ENCODE peak calls at places on chromosome 21, in eight cellular contexts. O, Y, I, S, H, E, T and B are unnamed samples.
A peak's percentile ranks its signal among the peaks of the same experiment; 100 is the strongest.

GRCh38 chr21:45430521-45431501 is 25.8 kb downstream of the COL18A1 start:
- DNase-seq in O (no peak), Y (no peak), I (no peak), S (peak; percentile 50), H (no peak), E (no peak), T (no peak), B (no peak)

GRCh38 chr21:45523411-45524101 is 18.7 kb downstream of the SLC19A1 start:
- DNase-seq in O (no peak), Y (peak; percentile 56), I (peak; percentile 15), S (no peak), H (no peak), E (peak; percentile 64), T (no peak), B (no peak)

GRCh38 chr21:46216132-46216747 is 12.3 kb downstream of the LSS start:
- DNase-seq in O (no peak), Y (no peak), I (no peak), S (no peak), H (no peak), E (no peak), T (no peak), B (no peak)

GRCh38 chr21:21818898-21819297 is 820.7 kb downstream of the NCAM2 start:
- DNase-seq in O (no peak), Y (no peak), I (no peak), S (no peak), H (no peak), E (no peak), T (no peak), B (no peak)

GRCh38 chr21:36509966-36510742 is 30.2 kb upstream of the CLDN14 start:
- DNase-seq in O (no peak), Y (no peak), I (no peak), S (no peak), H (no peak), E (no peak), T (no peak), B (no peak)

GRCh38 chr21:25578070-25578961 is 29.0 kb downstream of the MRPL39 start:
- DNase-seq in O (peak; percentile 74), Y (no peak), I (no peak), S (no peak), H (no peak), E (no peak), T (no peak), B (no peak)

GRCh38 chr21:10521091-10521598 is at the start of gene TPTE:
- DNase-seq in O (peak; percentile 4), Y (peak; percentile 64), I (no peak), S (no peak), H (no peak), E (no peak), T (no peak), B (no peak)

GRCh38 chr21:16608209-16608830 is 878.5 kb downstream of the USP25 start:
- DNase-seq in O (no peak), Y (no peak), I (no peak), S (peak; percentile 6), H (no peak), E (no peak), T (no peak), B (no peak)

GRCh38 chr21:36076878-36077658 is 7.2 kb downstream of the CBR1 start:
- DNase-seq in O (no peak), Y (no peak), I (no peak), S (no peak), H (no peak), E (no peak), T (no peak), B (no peak)

GRCh38 chr21:46559291-46559983 is 45.4 kb downstream of the S100B start:
- DNase-seq in O (no peak), Y (no peak), I (no peak), S (no peak), H (no peak), E (no peak), T (no peak), B (no peak)

GRCh38 chr21:45942755-45943629 is 38.6 kb upstream of the COL6A1 start:
- DNase-seq in O (no peak), Y (no peak), I (no peak), S (no peak), H (no peak), E (no peak), T (no peak), B (no peak)

GRCh38 chr21:15063081-15063820 is 1.5 kb downstream of the NRIP1 start:
- DNase-seq in O (no peak), Y (no peak), I (no peak), S (no peak), H (no peak), E (no peak), T (no peak), B (no peak)

GRCh38 chr21:35427320-35428040 is 378.4 kb upstream of the RUNX1 start:
- DNase-seq in O (no peak), Y (no peak), I (no peak), S (no peak), H (no peak), E (no peak), T (no peak), B (no peak)

GRCh38 chr21:37878946-37879660 is 37.2 kb downstream of the KCNJ6 start:
- DNase-seq in O (no peak), Y (no peak), I (no peak), S (peak; percentile 77), H (peak; percentile 50), E (no peak), T (no peak), B (no peak)

GRCh38 chr21:32312321-32312720 is 13.7 kb downstream of the MRAP start:
- DNase-seq in O (no peak), Y (no peak), I (no peak), S (no peak), H (no peak), E (peak; percentile 37), T (no peak), B (peak; percentile 76)
- TF ChIP-seq CTCF in O (no peak), Y (no peak), I (no peak), S (no peak), H (no peak), E (no peak), T (no peak), B (no peak)

GRCh38 chr21:41916888-41917433 is 36.9 kb downstream of the C2CD2 start:
- DNase-seq in O (no peak), Y (no peak), I (no peak), S (no peak), H (no peak), E (no peak), T (no peak), B (no peak)
- TF ChIP-seq CTCF in O (peak; percentile 7), Y (no peak), I (no peak), S (no peak), H (no peak), E (no peak), T (no peak), B (no peak)

GRCh38 chr21:43347864-43348766 is 78.8 kb downstream of the SIK1 start:
- DNase-seq in O (no peak), Y (peak; percentile 46), I (no peak), S (no peak), H (peak; percentile 52), E (no peak), T (no peak), B (no peak)
- TF ChIP-seq CTCF in O (no peak), Y (no peak), I (no peak), S (no peak), H (no peak), E (no peak), T (no peak), B (no peak)

GRCh38 chr21:33199516-33200217 is 30.1 kb upstream of the IFNAR2 start:
- DNase-seq in O (peak; percentile 40), Y (no peak), I (peak; percentile 59), S (peak; percentile 95), H (peak; percentile 90), E (peak; percentile 75), T (peak; percentile 92), B (peak; percentile 89)
- TF ChIP-seq CTCF in O (peak; percentile 71), Y (peak; percentile 92), I (peak; percentile 65), S (peak; percentile 70), H (peak; percentile 86), E (peak; percentile 93), T (peak; percentile 81), B (peak; percentile 84)

GRCh38 chr21:39269620-39270019 is 43.8 kb downstream of the BRWD1 start:
- DNase-seq in O (no peak), Y (no peak), I (no peak), S (no peak), H (no peak), E (no peak), T (no peak), B (no peak)
- TF ChIP-seq CTCF in O (no peak), Y (no peak), I (no peak), S (no peak), H (no peak), E (no peak), T (no peak), B (no peak)

GRCh38 chr21:27756191-27756590 is 789.3 kb upstream of the ADAMTS5 start:
- DNase-seq in O (no peak), Y (no peak), I (no peak), S (no peak), H (no peak), E (no peak), T (no peak), B (no peak)

GRCh38 chr21:27759091-27759659 is 792.3 kb upstream of the ADAMTS5 start:
- DNase-seq in O (no peak), Y (peak; percentile 60), I (peak; percentile 16), S (no peak), H (peak; percentile 8), E (no peak), T (no peak), B (no peak)

GRCh38 chr21:27761623-27762022 is 794.7 kb upstream of the ADAMTS5 start:
- DNase-seq in O (no peak), Y (no peak), I (no peak), S (no peak), H (no peak), E (no peak), T (no peak), B (no peak)

GRCh38 chr21:27764056-27764455 is 797.2 kb upstream of the ADAMTS5 start:
- DNase-seq in O (no peak), Y (no peak), I (no peak), S (peak; percentile 47), H (peak; percentile 60), E (no peak), T (no peak), B (no peak)

DNA sequence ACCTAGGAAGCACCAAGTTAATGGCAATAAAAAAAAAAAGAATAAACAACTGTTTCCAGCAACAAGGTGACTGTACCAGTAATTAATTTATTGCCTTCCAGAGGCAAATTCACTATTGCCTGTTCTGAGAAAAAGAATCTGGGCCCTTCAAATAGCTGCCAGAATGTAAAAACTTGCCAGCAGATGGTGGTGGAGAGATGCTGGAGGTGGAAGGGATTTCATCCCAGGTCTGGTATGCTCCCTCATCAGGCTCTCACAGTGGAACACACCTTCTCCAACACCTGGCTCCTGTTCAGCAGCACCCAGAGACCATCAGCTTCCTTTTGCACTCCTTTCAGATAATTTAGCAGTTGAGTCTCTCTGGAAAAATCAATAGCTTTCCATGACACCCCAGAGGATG is 792.9 kb upstream of the ADAMTS5 start:
- DNase-seq in O (no peak), Y (no peak), I (no peak), S (no peak), H (no peak), E (no peak), T (no peak), B (no peak)
- TF ChIP-seq CTCF in O (no peak), Y (no peak), I (no peak), S (no peak), H (peak; percentile 19), E (no peak), T (no peak), B (peak; percentile 18)